ENCODE peak calls at places on chromosomes 5 and 9, in four cellular contexts. H is activated CD4-positive, alpha-beta T cell treated with anti-CD3 and anti-CD28 coated beads for 1 hour; V is stimulated activated CD4-positive, alpha-beta T cell treated with anti-CD3 and anti-CD28 coated beads, Interleukin-4, amount 100 ng/mL, for 1 hour; Z is activated T-helper 9 cell treated with anti-CD3 and anti-CD28 coated beads, Interleukin-2, amount 50 U/mL, for 16 hours. I is an unnamed sample.
A peak's percentile ranks its signal among the peaks of the same experiment; 100 is the strongest.

GRCh38 chr9:752201-752600 is 89.3 kb upstream of the DMRT1 start:
- DNase-seq in Z (no peak), H (no peak), V (no peak), I (no peak)

GRCh38 chr5:107501965-107502691 is 168.6 kb downstream of the EFNA5 start:
- DNase-seq in Z (no peak), H (no peak), V (no peak), I (no peak)

GRCh38 chr5:115461506-115462290 is 82.9 kb downstream of the FEM1C start:
- DNase-seq in V (no peak), Z (no peak), H (no peak), I (no peak)

GRCh38 chr5:173383711-173384110 is 55.5 kb upstream of the STC2 start:
- DNase-seq in Z (no peak), V (no peak), H (no peak), I (no peak)

GRCh38 chr9:125261501-125262216 is at the start of gene GAPVD1:
- DNase-seq in V (peak; percentile 86), Z (peak; percentile 82), H (peak; percentile 81), I (peak; percentile 97)

GRCh38 chr9:21465859-21466518 is 16.1 kb downstream of the IFNE start:
- DNase-seq in V (no peak), H (no peak), Z (no peak), I (no peak)

GRCh38 chr9:93346240-93347112 is 105.0 kb upstream of the FAM120A start:
- DNase-seq in V (peak; percentile 13), Z (no peak), H (no peak), I (no peak)

GRCh38 chr9:77375956-77376532 is 198.7 kb downstream of the VPS13A start:
- DNase-seq in V (no peak), Z (no peak), H (no peak), I (no peak)

GRCh38 chr9:129040113-129040643 is 3.8 kb downstream of the MIGA2 start:
- DNase-seq in Z (no peak), V (no peak), H (no peak), I (no peak)

GRCh38 chr9:109477269-109478203 is 20.6 kb downstream of the PTPN3 start:
- DNase-seq in Z (no peak), H (no peak), V (no peak), I (no peak)

GRCh38 chr9:136013116-136013515 is 51.9 kb upstream of the UBAC1 start:
- DNase-seq in V (no peak), Z (no peak), H (no peak), I (no peak)

GRCh38 chr5:50441479-50441815 is 359 bp upstream of the EMB start:
- DNase-seq in Z (no peak), H (no peak), V (no peak), I (no peak)